ENCODE peak calls at places on chromosome 2, in eight cellular contexts. M is AG09319; S is RWPE1; F is fibroblast of villous mesenchyme; B is kidney epithelial cell; H is fibroblast of lung; A is CD8-positive, alpha-beta T cell; E is AG09309. X is an unnamed sample.

GRCh38 chr2:20224716-20225293 is at the start of gene SDC1:
- DNase-seq in H (peak; percentile 44), M (no peak), B (no peak), F (peak; percentile 52), A (no peak), E (peak; percentile 3), S (peak; percentile 81), X (peak; percentile 64)

GRCh38 chr2:154693941-154694340 is 4.6 kb upstream of the KCNJ3 start:
- DNase-seq in H (no peak), A (no peak), B (no peak), E (no peak), S (no peak), F (no peak), M (no peak), X (no peak)

GRCh38 chr2:102003696-102004095 is 11.9 kb downstream of the IL1R2 start:
- DNase-seq in B (no peak), A (no peak), H (no peak), S (no peak), F (no peak), E (no peak), M (no peak), X (no peak)

GRCh38 chr2:37920570-37920969 is 4.5 kb upstream of the RMDN2 start:
- DNase-seq in A (no peak), H (peak; percentile 61), S (no peak), F (peak; percentile 45), M (no peak), E (no peak), B (no peak), X (no peak)

GRCh38 chr2:215723011-215723410 is 287.1 kb upstream of the FN1 start:
- DNase-seq in M (no peak), E (no peak), B (no peak), A (no peak), H (no peak), F (peak; percentile 93), S (no peak), X (no peak)

GRCh38 chr2:144162652-144163051 is 357.3 kb downstream of the ZEB2 start:
- DNase-seq in M (no peak), S (peak; percentile 5), B (no peak), A (peak; percentile 23), H (no peak), F (no peak), E (no peak), X (no peak)

GRCh38 chr2:165238295-165238694 is 919 bp upstream of the SCN2A start:
- DNase-seq in E (peak; percentile 2), F (peak; percentile 25), H (peak; percentile 36), B (no peak), M (no peak), A (no peak), S (no peak), X (no peak)

GRCh38 chr2:27961997-27962396 is 71.5 kb downstream of the BABAM2 start:
- DNase-seq in B (no peak), H (peak; percentile 54), E (no peak), F (no peak), M (no peak), A (no peak), S (no peak), X (no peak)

GRCh38 chr2:148557844-148558436 is 86.6 kb upstream of the EPC2 start:
- DNase-seq in B (no peak), E (no peak), S (no peak), F (no peak), H (no peak), A (no peak), M (no peak), X (no peak)
- TF ChIP-seq CTCF in B (no peak), E (peak; percentile 7), S (no peak), F (no peak), H (no peak), A (no peak), M (no peak), X (no peak)

GRCh38 chr2:129253461-129253812 is 726.0 kb upstream of the RAB6C start:
- DNase-seq in M (no peak), E (no peak), F (no peak), A (no peak), H (no peak), S (peak; percentile 17), B (no peak), X (no peak)

GRCh38 chr2:129256642-129257041 is 722.8 kb upstream of the RAB6C start:
- DNase-seq in H (no peak), A (no peak), M (no peak), F (no peak), S (no peak), E (no peak), B (no peak), X (no peak)

GRCh38 chr2:129252781-129253460 is 726.5 kb upstream of the RAB6C start:
- DNase-seq in H (no peak), M (no peak), E (no peak), F (no peak), S (peak; percentile 15), A (no peak), B (no peak), X (no peak)

GRCh38 chr2:129254718-129255117 is 724.7 kb upstream of the RAB6C start:
- DNase-seq in E (no peak), S (no peak), M (no peak), H (no peak), A (no peak), B (no peak), F (no peak), X (no peak)

DNA sequence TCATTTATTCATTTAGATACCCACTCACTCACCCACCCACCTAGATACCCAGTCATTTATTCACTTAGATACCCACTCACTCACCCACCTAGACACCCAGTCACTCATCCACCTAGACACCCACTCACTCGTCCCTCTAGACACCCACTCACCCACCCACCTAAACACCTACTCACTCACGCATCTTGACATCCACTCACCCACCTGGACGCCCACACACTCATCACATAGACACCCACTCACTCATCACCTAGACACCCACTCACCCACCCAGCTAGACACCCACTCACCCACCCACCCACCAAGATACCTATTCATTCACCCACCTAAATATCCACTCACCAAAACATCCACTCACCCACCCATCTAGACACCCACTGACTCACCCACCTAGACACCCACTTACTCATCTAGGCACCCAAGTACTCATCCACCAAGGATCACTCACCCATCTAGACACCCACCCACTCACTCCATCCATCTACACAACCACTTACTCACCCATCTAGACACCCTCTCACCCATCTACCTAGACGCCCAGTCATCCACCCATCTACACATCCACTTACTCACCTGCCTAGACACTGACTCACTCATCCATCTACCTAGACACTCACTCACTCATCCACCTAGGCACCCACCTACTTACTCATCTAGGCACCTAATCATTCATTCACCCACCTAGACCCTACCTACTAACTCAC is 723.7 kb upstream of the RAB6C start:
- DNase-seq in F (no peak), A (no peak), E (no peak), H (no peak), M (no peak), B (no peak), S (no peak), X (no peak)
- TF ChIP-seq CTCF in F (no peak), A (no peak), E (no peak), H (no peak), M (no peak), B (no peak), S (no peak), X (no peak)

GRCh38 chr2:118088051-118089014 is at the start of gene INSIG2:
- DNase-seq in A (peak; percentile 80), H (peak; percentile 91), E (peak; percentile 68), B (peak; percentile 96), F (peak; percentile 94), M (peak; percentile 80), S (peak; percentile 95), X (peak; percentile 95)

GRCh38 chr2:118091140-118091478 is 2.8 kb downstream of the INSIG2 start:
- DNase-seq in B (no peak), A (no peak), M (no peak), F (no peak), S (no peak), H (no peak), E (no peak), X (no peak)

GRCh38 chr2:118090387-118091139 is 2.3 kb downstream of the INSIG2 start:
- DNase-seq in A (no peak), S (no peak), E (no peak), M (no peak), B (no peak), F (no peak), H (no peak), X (no peak)

GRCh38 chr2:118086024-118086633 is 2.1 kb upstream of the INSIG2 start:
- DNase-seq in M (no peak), B (no peak), E (no peak), H (no peak), F (no peak), A (no peak), S (no peak), X (no peak)

GRCh38 chr2:118089015-118089800 is 937 bp downstream of the INSIG2 start:
- DNase-seq in H (peak; percentile 49), S (peak; percentile 42), A (no peak), E (no peak), B (no peak), M (no peak), F (peak; percentile 56), X (no peak)
- TF ChIP-seq CTCF in H (peak; percentile 8), S (peak; percentile 19), A (no peak), E (no peak), B (no peak), M (no peak), F (peak; percentile 14), X (peak; percentile 3)

GRCh38 chr2:127638361-127639110 is 7.4 kb upstream of the GPR17 start:
- DNase-seq in E (no peak), A (no peak), B (no peak), H (no peak), F (no peak), S (no peak), M (no peak), X (no peak)

GRCh38 chr2:127641846-127642510 is 4.0 kb upstream of the GPR17 start:
- DNase-seq in F (no peak), B (no peak), M (no peak), E (no peak), A (peak; percentile 22), H (no peak), S (no peak), X (no peak)

GRCh38 chr2:127641133-127641532 is 4.8 kb upstream of the GPR17 start:
- DNase-seq in F (no peak), M (no peak), A (no peak), H (no peak), E (no peak), S (no peak), B (no peak), X (no peak)

GRCh38 chr2:127639111-127639474 is 6.9 kb upstream of the GPR17 start:
- DNase-seq in S (no peak), F (no peak), E (no peak), B (no peak), M (no peak), A (no peak), H (no peak), X (no peak)

DNA sequence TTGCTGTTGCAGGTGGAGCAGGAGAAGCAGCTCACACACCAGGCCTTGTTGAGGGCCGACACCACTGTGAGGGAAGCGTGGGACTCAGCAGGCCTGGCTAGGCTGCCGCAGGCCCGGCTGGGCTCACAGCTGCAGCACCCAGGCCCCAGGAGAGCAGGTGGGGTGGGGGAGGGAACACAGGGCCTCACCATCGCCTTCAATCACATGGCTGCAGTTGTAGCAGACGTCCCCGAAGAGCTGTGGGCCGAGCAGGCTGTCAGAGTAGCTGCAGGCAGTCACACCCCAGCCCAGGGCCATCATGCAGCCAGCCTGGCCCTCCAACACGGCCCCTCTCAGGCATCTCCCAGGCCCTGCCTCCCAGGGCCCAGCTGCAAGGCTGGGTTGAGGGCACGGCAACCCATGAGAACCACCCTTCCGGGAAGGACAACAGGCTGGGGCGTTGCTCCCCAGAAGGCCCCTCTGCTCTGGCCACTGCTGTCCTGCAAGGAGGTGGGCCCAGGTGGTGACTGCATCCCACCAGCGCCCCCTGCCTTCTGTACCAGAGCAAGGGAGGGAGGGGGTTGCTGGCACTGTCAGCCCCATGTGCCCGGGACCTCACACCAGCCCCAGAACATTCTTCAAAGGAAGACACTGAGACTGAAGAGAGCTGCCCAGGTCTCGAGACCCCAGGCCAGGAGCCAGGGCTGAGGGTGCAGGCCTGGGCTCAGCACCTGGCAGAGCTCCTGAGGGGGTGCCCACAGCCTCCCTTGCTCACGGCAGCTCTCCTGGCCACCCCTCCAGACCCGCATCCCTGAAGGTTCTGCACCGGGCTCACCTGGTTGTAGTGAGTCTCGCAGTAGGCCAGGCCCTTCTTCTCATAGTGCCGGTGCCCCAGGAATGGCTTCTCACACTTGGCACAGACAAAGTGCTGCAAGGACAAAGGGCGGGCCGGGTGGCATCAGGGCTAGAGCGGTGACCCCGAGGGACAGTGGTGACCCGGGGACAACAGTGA is 5.6 kb upstream of the GPR17 start:
- DNase-seq in H (no peak), F (no peak), E (no peak), M (no peak), A (no peak), B (no peak), S (no peak), X (peak; percentile 46)
- TF ChIP-seq CTCF in H (no peak), F (peak; percentile 28), E (no peak), M (no peak), A (peak; percentile 28), B (peak; percentile 25), S (no peak), X (peak; percentile 31)

X was measured in glutamatergic neuron.